ENCODE peak calls at places on chromosomes 7 and 10, in five cellular contexts. One of them, this sample, is unnamed. For H3K9me3, the result is how much of the 10 kb centered on the place peaks cover.

GRCh38 chr7:105690286-105690915 is 109.1 kb upstream of the EFCAB10 start:
- DNase-seq in cardiac muscle cell: no peak
- DNase-seq in CD8-positive, alpha-beta T cell: no peak
- DNase-seq in AG04450: no peak
- DNase-seq in ovary: no peak
- DNase-seq in this sample: no peak

GRCh38 chr7:114409750-114410149 is 4.9 kb upstream of the FOXP2 start:
- DNase-seq in ovary: no peak
- DNase-seq in CD8-positive, alpha-beta T cell: no peak
- DNase-seq in AG04450: no peak
- DNase-seq in cardiac muscle cell: no peak
- DNase-seq in this sample: no peak

GRCh38 chr10:28179490-28180099 is 123.3 kb downstream of the MPP7 start:
- DNase-seq in cardiac muscle cell: peak
- DNase-seq in AG04450: peak
- DNase-seq in ovary: no peak
- DNase-seq in CD8-positive, alpha-beta T cell: no peak
- DNase-seq in this sample: no peak

GRCh38 chr7:90455163-90456030 is 14.0 kb upstream of the PTTG1IP2 start:
- DNase-seq in ovary: no peak
- DNase-seq in cardiac muscle cell: peak
- DNase-seq in AG04450: peak
- DNase-seq in CD8-positive, alpha-beta T cell: no peak
- DNase-seq in this sample: no peak

GRCh38 chr7:25712500-25712899 is 439.5 kb upstream of the NFE2L3 start:
- DNase-seq in ovary: no peak
- DNase-seq in CD8-positive, alpha-beta T cell: no peak
- DNase-seq in AG04450: no peak
- DNase-seq in cardiac muscle cell: no peak
- DNase-seq in this sample: no peak

GRCh38 chr10:114571316-114571999 is 86.6 kb downstream of the ABLIM1 start:
- DNase-seq in AG04450: no peak
- DNase-seq in CD8-positive, alpha-beta T cell: no peak
- DNase-seq in cardiac muscle cell: no peak
- DNase-seq in ovary: no peak
- DNase-seq in this sample: no peak

GRCh38 chr7:112201421-112201820 is 4.8 kb downstream of the DOCK4 start:
- DNase-seq in ovary: no peak
- DNase-seq in cardiac muscle cell: peak
- DNase-seq in CD8-positive, alpha-beta T cell: no peak
- DNase-seq in AG04450: peak
- DNase-seq in this sample: no peak

GRCh38 chr10:31603245-31604087 is 284.4 kb downstream of the ZEB1 start:
- DNase-seq in ovary: peak
- DNase-seq in AG04450: peak
- DNase-seq in CD8-positive, alpha-beta T cell: peak
- DNase-seq in cardiac muscle cell: peak
- DNase-seq in this sample: peak

GRCh38 chr7:82166666-82167065 is 276.9 kb downstream of the CACNA2D1 start:
- DNase-seq in cardiac muscle cell: peak
- DNase-seq in AG04450: no peak
- DNase-seq in ovary: no peak
- DNase-seq in CD8-positive, alpha-beta T cell: no peak
- DNase-seq in this sample: no peak

GRCh38 chr7:101986335-101986734 is 168.9 kb downstream of the CUX1 start:
- DNase-seq in ovary: no peak
- DNase-seq in cardiac muscle cell: peak
- DNase-seq in AG04450: no peak
- DNase-seq in CD8-positive, alpha-beta T cell: no peak
- DNase-seq in this sample: no peak

GRCh38 chr7:66558660-66559465 is 69.8 kb upstream of the KCTD7 start:
- DNase-seq in AG04450: no peak
- DNase-seq in ovary: no peak
- DNase-seq in CD8-positive, alpha-beta T cell: no peak
- DNase-seq in cardiac muscle cell: no peak
- DNase-seq in this sample: no peak

GRCh38 chr7:38594931-38595330 is 36.2 kb downstream of the AMPH start:
- DNase-seq in cardiac muscle cell: no peak
- DNase-seq in AG04450: no peak
- DNase-seq in ovary: no peak
- DNase-seq in CD8-positive, alpha-beta T cell: no peak
- DNase-seq in this sample: no peak

GRCh38 chr10:61964949-61965693 is 63.6 kb downstream of the ARID5B start:
- DNase-seq in ovary: no peak
- DNase-seq in cardiac muscle cell: no peak
- DNase-seq in CD8-positive, alpha-beta T cell: no peak
- DNase-seq in AG04450: no peak
- DNase-seq in this sample: no peak
- H3K9me3 ChIP-seq in ovary: under half
- H3K9me3 ChIP-seq in cardiac muscle cell: under half
- H3K9me3 ChIP-seq in CD8-positive, alpha-beta T cell: under half
- H3K9me3 ChIP-seq in AG04450: under half
- H3K9me3 ChIP-seq in this sample: under half

GRCh38 chr7:157974678-157975230 is 612.9 kb downstream of the PTPRN2 start:
- DNase-seq in ovary: no peak
- DNase-seq in CD8-positive, alpha-beta T cell: no peak
- DNase-seq in cardiac muscle cell: no peak
- DNase-seq in AG04450: no peak
- DNase-seq in this sample: no peak
- H3K9me3 ChIP-seq in ovary: under half
- H3K9me3 ChIP-seq in CD8-positive, alpha-beta T cell: under half
- H3K9me3 ChIP-seq in cardiac muscle cell: under half
- H3K9me3 ChIP-seq in AG04450: half or more
- H3K9me3 ChIP-seq in this sample: under half

GRCh38 chr10:88460601-88461000 is 122.5 kb downstream of the RNLS start:
- DNase-seq in AG04450: no peak
- DNase-seq in ovary: no peak
- DNase-seq in cardiac muscle cell: no peak
- DNase-seq in CD8-positive, alpha-beta T cell: no peak
- DNase-seq in this sample: no peak
- H3K9me3 ChIP-seq in AG04450: under half
- H3K9me3 ChIP-seq in ovary: under half
- H3K9me3 ChIP-seq in cardiac muscle cell: under half
- H3K9me3 ChIP-seq in CD8-positive, alpha-beta T cell: under half
- H3K9me3 ChIP-seq in this sample: under half

GRCh38 chr10:131178521-131178920 is 133.0 kb downstream of the TCERG1L start:
- DNase-seq in AG04450: no peak
- DNase-seq in CD8-positive, alpha-beta T cell: no peak
- DNase-seq in ovary: no peak
- DNase-seq in cardiac muscle cell: no peak
- DNase-seq in this sample: no peak

GRCh38 chr10:131177431-131178327 is 133.8 kb downstream of the TCERG1L start:
- DNase-seq in cardiac muscle cell: no peak
- DNase-seq in AG04450: no peak
- DNase-seq in ovary: peak
- DNase-seq in CD8-positive, alpha-beta T cell: no peak
- DNase-seq in this sample: no peak

GRCh38 chr10:131179386-131179785 is 132.1 kb downstream of the TCERG1L start:
- DNase-seq in AG04450: no peak
- DNase-seq in CD8-positive, alpha-beta T cell: no peak
- DNase-seq in cardiac muscle cell: no peak
- DNase-seq in ovary: peak
- DNase-seq in this sample: no peak

GRCh38 chr10:131180086-131180485 is 131.4 kb downstream of the TCERG1L start:
- DNase-seq in ovary: no peak
- DNase-seq in AG04450: no peak
- DNase-seq in CD8-positive, alpha-beta T cell: no peak
- DNase-seq in cardiac muscle cell: no peak
- DNase-seq in this sample: no peak

GRCh38 chr10:131178956-131179355 is 132.6 kb downstream of the TCERG1L start:
- DNase-seq in ovary: peak
- DNase-seq in CD8-positive, alpha-beta T cell: no peak
- DNase-seq in AG04450: no peak
- DNase-seq in cardiac muscle cell: no peak
- DNase-seq in this sample: no peak
- H3K9me3 ChIP-seq in ovary: under half
- H3K9me3 ChIP-seq in CD8-positive, alpha-beta T cell: under half
- H3K9me3 ChIP-seq in AG04450: half or more
- H3K9me3 ChIP-seq in cardiac muscle cell: under half
- H3K9me3 ChIP-seq in this sample: under half

DNA sequence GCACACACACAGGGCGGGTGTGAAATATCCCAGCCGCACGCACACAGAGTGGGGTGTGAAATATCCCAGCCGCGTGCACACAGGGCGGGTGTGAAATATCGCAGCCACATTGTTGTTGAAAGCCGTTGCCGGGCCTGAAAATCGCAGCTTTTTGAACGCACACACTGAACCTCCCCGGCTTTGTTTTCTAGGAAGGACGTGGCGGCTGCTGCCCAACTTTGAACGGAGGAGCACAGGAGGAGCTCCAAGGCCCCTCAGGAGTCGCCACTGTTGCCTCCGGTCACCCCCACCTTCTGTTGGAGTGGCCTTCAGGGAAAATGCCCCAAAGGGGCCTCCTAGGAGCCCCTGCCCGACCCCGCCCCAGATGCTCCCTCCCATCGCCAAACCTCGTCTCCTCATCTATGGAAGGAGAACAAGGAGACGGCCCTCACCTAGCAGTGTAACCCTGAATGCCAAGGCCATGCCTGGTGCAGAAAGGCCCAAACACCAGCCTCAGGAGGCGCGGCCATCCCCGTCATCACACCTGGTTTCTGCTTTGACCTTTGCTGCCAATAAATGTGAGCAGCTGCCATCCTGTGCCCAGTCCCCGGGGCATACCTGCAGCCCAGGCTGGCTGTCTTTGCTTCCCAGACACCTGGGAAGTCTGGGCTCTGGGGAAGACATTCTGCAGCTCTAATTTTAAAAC is 318.6 kb downstream of the PTPRN2 start:
- DNase-seq in CD8-positive, alpha-beta T cell: no peak
- DNase-seq in ovary: no peak
- DNase-seq in cardiac muscle cell: no peak
- DNase-seq in AG04450: no peak
- DNase-seq in this sample: no peak
- H3K9me3 ChIP-seq in CD8-positive, alpha-beta T cell: under half
- H3K9me3 ChIP-seq in ovary: under half
- H3K9me3 ChIP-seq in cardiac muscle cell: under half
- H3K9me3 ChIP-seq in AG04450: half or more
- H3K9me3 ChIP-seq in this sample: under half

GRCh38 chr7:158410720-158411119 is 176.9 kb downstream of the PTPRN2 start:
- DNase-seq in AG04450: no peak
- DNase-seq in ovary: peak
- DNase-seq in CD8-positive, alpha-beta T cell: no peak
- DNase-seq in cardiac muscle cell: no peak
- DNase-seq in this sample: no peak
- H3K9me3 ChIP-seq in AG04450: half or more
- H3K9me3 ChIP-seq in ovary: under half
- H3K9me3 ChIP-seq in CD8-positive, alpha-beta T cell: under half
- H3K9me3 ChIP-seq in cardiac muscle cell: under half
- H3K9me3 ChIP-seq in this sample: under half

GRCh38 chr10:37775612-37776011 is 81.8 kb downstream of the ZNF248 start:
- DNase-seq in cardiac muscle cell: no peak
- DNase-seq in ovary: no peak
- DNase-seq in CD8-positive, alpha-beta T cell: no peak
- DNase-seq in AG04450: no peak
- DNase-seq in this sample: no peak

GRCh38 chr10:37777056-37777455 is 80.4 kb downstream of the ZNF248 start:
- DNase-seq in ovary: no peak
- DNase-seq in AG04450: no peak
- DNase-seq in CD8-positive, alpha-beta T cell: no peak
- DNase-seq in cardiac muscle cell: no peak
- DNase-seq in this sample: no peak

GRCh38 chr10:37774351-37774750 is 83.1 kb downstream of the ZNF248 start:
- DNase-seq in CD8-positive, alpha-beta T cell: no peak
- DNase-seq in cardiac muscle cell: no peak
- DNase-seq in ovary: no peak
- DNase-seq in AG04450: no peak
- DNase-seq in this sample: no peak
- H3K9me3 ChIP-seq in CD8-positive, alpha-beta T cell: under half
- H3K9me3 ChIP-seq in cardiac muscle cell: under half
- H3K9me3 ChIP-seq in ovary: under half
- H3K9me3 ChIP-seq in AG04450: under half
- H3K9me3 ChIP-seq in this sample: under half

DNA sequence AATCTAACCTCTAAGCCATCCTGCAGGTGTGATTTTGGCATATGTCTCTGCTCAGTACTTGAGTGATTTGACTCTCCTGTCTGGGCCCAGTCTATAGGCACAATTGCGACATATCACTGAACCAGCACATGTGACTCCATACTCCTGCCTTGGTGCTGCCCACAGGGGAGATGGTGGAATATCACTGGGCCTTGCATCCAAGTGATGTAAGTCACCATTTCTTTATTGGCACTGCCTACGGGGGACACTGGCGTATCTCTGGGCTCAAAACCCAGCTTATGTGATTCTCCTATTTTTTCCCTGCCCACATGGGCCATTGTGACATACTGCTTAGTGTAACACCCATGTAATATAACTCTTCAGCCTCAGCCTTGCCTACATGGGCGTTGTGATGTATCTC is 48.1 kb upstream of the ZNF680 start:
- DNase-seq in ovary: no peak
- DNase-seq in AG04450: no peak
- DNase-seq in CD8-positive, alpha-beta T cell: no peak
- DNase-seq in cardiac muscle cell: no peak
- DNase-seq in this sample: no peak
- H3K9me3 ChIP-seq in ovary: under half
- H3K9me3 ChIP-seq in AG04450: under half
- H3K9me3 ChIP-seq in CD8-positive, alpha-beta T cell: under half
- H3K9me3 ChIP-seq in cardiac muscle cell: under half
- H3K9me3 ChIP-seq in this sample: under half

This sample was measured in T-helper 17 cell.